ENCODE peak calls at places on chromosomes 4 and X, in five cellular contexts. One of them, this sample, is unnamed.

GRCh38 chr4:3479358-3480101 is 16.4 kb downstream of the DOK7 start:
- DNase-seq in SK-N-SH: no peak
- DNase-seq in HepG2: no peak
- DNase-seq in K562: no peak
- DNase-seq in GM12878: no peak
- DNase-seq in this sample: no peak

GRCh38 chr4:88963817-88964216 is 93.2 kb downstream of the FAM13A start:
- DNase-seq in GM12878: no peak
- DNase-seq in K562: no peak
- DNase-seq in HepG2: no peak
- DNase-seq in SK-N-SH: no peak
- DNase-seq in this sample: peak

GRCh38 chr4:77062856-77063255 is 12.9 kb downstream of the CCNI start:
- DNase-seq in K562: no peak
- DNase-seq in SK-N-SH: no peak
- DNase-seq in GM12878: no peak
- DNase-seq in HepG2: no peak
- DNase-seq in this sample: no peak

GRCh38 chrX:135421932-135422809 is at the start of gene SMIM10L2A:
- DNase-seq in HepG2: no peak
- DNase-seq in GM12878: no peak
- DNase-seq in SK-N-SH: peak
- DNase-seq in K562: no peak
- DNase-seq in this sample: no peak

GRCh38 chr4:13162886-13163285 is 321.3 kb downstream of the RAB28 start:
- DNase-seq in HepG2: no peak
- DNase-seq in K562: no peak
- DNase-seq in GM12878: no peak
- DNase-seq in SK-N-SH: no peak
- DNase-seq in this sample: no peak

GRCh38 chr4:154465085-154465484 is 26.5 kb downstream of the DCHS2 start:
- DNase-seq in HepG2: no peak
- DNase-seq in SK-N-SH: no peak
- DNase-seq in K562: peak
- DNase-seq in GM12878: no peak
- DNase-seq in this sample: no peak

GRCh38 chr4:3202836-3203820 is 45.8 kb upstream of the MSANTD1 start:
- DNase-seq in SK-N-SH: no peak
- DNase-seq in HepG2: peak
- DNase-seq in K562: no peak
- DNase-seq in GM12878: no peak
- DNase-seq in this sample: no peak

GRCh38 chr4:76723916-76724315 is 174.0 kb downstream of the SOWAHB start:
- DNase-seq in HepG2: no peak
- DNase-seq in SK-N-SH: no peak
- DNase-seq in GM12878: no peak
- DNase-seq in K562: no peak
- DNase-seq in this sample: peak

GRCh38 chr4:101366331-101366730 is 19.0 kb upstream of the PPP3CA start:
- DNase-seq in K562: no peak
- DNase-seq in HepG2: no peak
- DNase-seq in GM12878: no peak
- DNase-seq in SK-N-SH: no peak
- DNase-seq in this sample: no peak

GRCh38 chr4:188113156-188113555 is 3.8 kb upstream of the TRIML2 start:
- DNase-seq in SK-N-SH: no peak
- DNase-seq in K562: no peak
- DNase-seq in HepG2: no peak
- DNase-seq in GM12878: no peak
- DNase-seq in this sample: no peak

GRCh38 chr4:71907782-71908181 is 123.9 kb upstream of the GC start:
- DNase-seq in SK-N-SH: no peak
- DNase-seq in HepG2: no peak
- DNase-seq in GM12878: no peak
- DNase-seq in K562: no peak
- DNase-seq in this sample: no peak

GRCh38 chrX:71164071-71164470 is 19.4 kb downstream of the NLGN3 start:
- DNase-seq in GM12878: no peak
- DNase-seq in K562: no peak
- DNase-seq in HepG2: no peak
- DNase-seq in SK-N-SH: no peak
- DNase-seq in this sample: no peak

GRCh38 chr4:102500371-102501175 is 586 bp upstream of the NFKB1 start:
- DNase-seq in SK-N-SH: peak
- DNase-seq in K562: peak
- DNase-seq in HepG2: peak
- DNase-seq in GM12878: no peak
- DNase-seq in this sample: peak

GRCh38 chrX:136767104-136767941 is 13.4 kb downstream of the ARHGEF6 start:
- DNase-seq in GM12878: no peak
- DNase-seq in K562: peak
- DNase-seq in HepG2: peak
- DNase-seq in SK-N-SH: peak
- DNase-seq in this sample: peak

GRCh38 chr4:34723606-34724005 is 1520.7 kb downstream of the ARAP2 start:
- DNase-seq in SK-N-SH: no peak
- DNase-seq in K562: no peak
- DNase-seq in GM12878: no peak
- DNase-seq in HepG2: no peak
- DNase-seq in this sample: no peak

GRCh38 chr4:154329268-154329858 is 162.2 kb downstream of the DCHS2 start:
- DNase-seq in GM12878: no peak
- DNase-seq in K562: peak
- DNase-seq in SK-N-SH: no peak
- DNase-seq in HepG2: peak
- DNase-seq in this sample: no peak

GRCh38 chr4:67581913-67582312 is 23.4 kb downstream of the STAP1 start:
- DNase-seq in SK-N-SH: no peak
- DNase-seq in K562: no peak
- DNase-seq in GM12878: no peak
- DNase-seq in HepG2: no peak
- DNase-seq in this sample: no peak

GRCh38 chrX:56928546-56928945 is 66.8 kb downstream of the SPIN3 start:
- DNase-seq in SK-N-SH: no peak
- DNase-seq in GM12878: no peak
- DNase-seq in K562: no peak
- DNase-seq in HepG2: no peak
- DNase-seq in this sample: no peak

GRCh38 chrX:46211079-46211478 is 334.1 kb downstream of the ZNF674 start:
- DNase-seq in K562: no peak
- DNase-seq in HepG2: no peak
- DNase-seq in GM12878: no peak
- DNase-seq in SK-N-SH: no peak
- DNase-seq in this sample: no peak

DNA sequence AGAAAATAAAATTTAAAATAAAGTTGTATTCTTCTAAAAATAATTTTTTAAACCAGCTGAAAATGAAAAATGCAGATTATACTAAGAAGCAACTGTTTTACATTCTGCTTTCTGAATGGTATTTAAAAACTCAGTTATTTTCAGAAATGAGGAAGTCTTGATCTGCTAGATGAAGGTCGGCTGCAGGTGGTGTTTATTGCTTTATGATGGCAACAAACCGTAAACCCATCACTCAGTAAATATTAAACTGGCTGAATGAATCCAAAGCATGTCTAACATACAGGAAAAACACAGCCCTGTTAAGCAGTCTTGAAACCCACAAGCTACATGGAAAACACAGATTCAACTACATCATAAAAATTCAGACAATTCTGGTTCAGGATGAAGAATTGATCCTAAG is 29.3 kb downstream of the DYNLT3 start:
- DNase-seq in HepG2: no peak
- DNase-seq in K562: no peak
- DNase-seq in SK-N-SH: no peak
- DNase-seq in GM12878: no peak
- DNase-seq in this sample: no peak
- TF ChIP-seq REST in HepG2: no peak
- TF ChIP-seq REST in K562: no peak
- TF ChIP-seq REST in SK-N-SH: no peak
- TF ChIP-seq REST in GM12878: no peak
- TF ChIP-seq REST in this sample: no peak

DNA sequence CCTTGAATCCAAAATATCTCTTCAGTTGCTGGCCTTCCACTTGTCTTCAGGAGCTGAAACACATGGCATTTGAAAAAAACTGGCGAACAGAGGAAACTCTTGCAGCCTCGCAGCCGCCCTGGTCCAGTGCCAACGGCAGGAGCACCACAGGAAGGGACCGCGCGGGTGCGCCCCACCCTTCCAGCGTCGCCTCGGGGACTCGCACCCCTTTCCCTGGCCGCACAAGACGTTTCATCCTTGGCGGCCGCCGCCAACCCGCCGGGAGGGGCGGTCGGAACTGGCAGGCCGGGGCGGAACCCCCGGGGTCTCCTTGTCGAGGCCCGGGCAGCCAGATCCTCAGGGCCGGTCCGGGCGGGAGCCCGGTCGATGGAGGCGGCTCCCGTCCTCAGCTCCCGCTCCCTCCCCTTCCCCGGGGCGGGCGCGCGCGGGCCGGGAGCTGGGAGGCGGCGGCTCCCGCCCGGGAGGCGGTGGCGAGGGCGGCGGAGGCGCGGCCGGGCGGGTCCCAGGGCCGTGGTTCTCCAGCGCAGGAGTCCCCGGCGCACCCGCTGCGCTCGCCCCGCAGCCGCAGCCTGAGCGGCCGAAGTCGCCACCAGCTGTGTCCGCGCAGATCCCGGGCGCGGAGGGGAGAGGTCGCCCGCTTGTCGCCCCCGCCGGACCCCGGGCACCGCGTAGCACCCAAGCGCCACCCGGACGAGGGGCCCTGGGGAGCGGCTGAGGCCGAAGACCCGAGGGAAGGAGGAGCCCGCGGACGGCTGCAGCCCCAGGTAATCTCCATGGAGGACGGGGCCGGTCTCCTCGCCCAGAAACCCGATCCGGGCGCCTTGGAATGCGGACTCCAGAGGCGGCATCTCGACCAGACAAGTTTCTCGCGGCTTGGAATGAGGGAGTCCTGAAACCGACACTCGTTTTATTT is 882 bp upstream of the NDST3 start:
- DNase-seq in SK-N-SH: peak
- DNase-seq in GM12878: no peak
- DNase-seq in K562: no peak
- DNase-seq in HepG2: no peak
- DNase-seq in this sample: peak
- TF ChIP-seq SMC3 in SK-N-SH: no peak
- TF ChIP-seq SMC3 in GM12878: no peak
- TF ChIP-seq SMC3 in K562: no peak
- TF ChIP-seq SMC3 in HepG2: no peak
- TF ChIP-seq SMC3 in this sample: no peak

GRCh38 chr4:40562681-40563080 is 67.0 kb downstream of the RBM47 start:
- DNase-seq in HepG2: no peak
- DNase-seq in GM12878: no peak
- DNase-seq in K562: no peak
- DNase-seq in SK-N-SH: no peak
- DNase-seq in this sample: no peak
- TF ChIP-seq REST in HepG2: no peak
- TF ChIP-seq REST in GM12878: no peak
- TF ChIP-seq REST in K562: no peak
- TF ChIP-seq REST in SK-N-SH: no peak
- TF ChIP-seq REST in this sample: no peak

GRCh38 chrX:151754641-151755215 is 20.2 kb downstream of the CNGA2 start:
- DNase-seq in SK-N-SH: no peak
- DNase-seq in HepG2: no peak
- DNase-seq in GM12878: no peak
- DNase-seq in K562: no peak
- DNase-seq in this sample: no peak
- TF ChIP-seq SMC3 in SK-N-SH: no peak
- TF ChIP-seq SMC3 in HepG2: no peak
- TF ChIP-seq SMC3 in GM12878: no peak
- TF ChIP-seq SMC3 in K562: no peak
- TF ChIP-seq SMC3 in this sample: no peak

DNA sequence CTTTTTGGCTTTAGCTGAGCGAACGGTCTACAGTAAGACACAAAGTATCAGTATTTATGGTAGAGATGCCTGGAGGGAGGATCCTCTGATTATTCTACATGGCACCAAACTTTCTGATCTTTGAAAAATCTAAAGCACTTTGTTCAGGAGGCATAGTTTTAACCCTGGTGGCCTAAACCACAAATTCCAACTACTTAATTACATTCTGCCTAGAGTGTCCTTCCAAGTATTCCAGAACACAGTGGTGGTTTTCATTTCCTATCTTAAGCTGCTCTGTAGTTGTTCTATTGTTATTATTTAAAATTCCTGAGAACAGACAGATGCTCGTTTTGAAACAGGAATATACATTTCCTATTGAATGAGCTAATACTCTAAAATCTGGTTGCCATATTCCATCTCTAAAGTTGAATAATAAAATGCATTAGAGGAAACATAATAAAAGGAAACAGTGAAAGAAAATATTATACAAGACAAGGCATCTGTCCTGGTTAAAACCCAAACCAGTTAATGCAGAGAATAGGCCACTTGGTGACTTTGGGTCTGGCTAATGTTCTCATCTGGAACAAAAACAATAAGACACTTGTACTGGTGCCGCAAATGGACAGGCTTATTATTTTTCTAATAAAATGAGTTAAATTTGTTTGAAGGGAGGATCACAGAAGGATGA is 657.4 kb downstream of the SPRY1 start:
- DNase-seq in K562: no peak
- DNase-seq in GM12878: no peak
- DNase-seq in SK-N-SH: no peak
- DNase-seq in HepG2: no peak
- DNase-seq in this sample: no peak
- TF ChIP-seq REST in K562: no peak
- TF ChIP-seq REST in GM12878: no peak
- TF ChIP-seq REST in SK-N-SH: no peak
- TF ChIP-seq REST in HepG2: no peak
- TF ChIP-seq REST in this sample: no peak

GRCh38 chr4:119099227-119099910 is 36.3 kb upstream of the MYOZ2 start:
- DNase-seq in HepG2: no peak
- DNase-seq in SK-N-SH: peak
- DNase-seq in K562: no peak
- DNase-seq in GM12878: no peak
- DNase-seq in this sample: no peak

GRCh38 chr4:119098306-119098705 is 37.3 kb upstream of the MYOZ2 start:
- DNase-seq in HepG2: no peak
- DNase-seq in SK-N-SH: no peak
- DNase-seq in K562: no peak
- DNase-seq in GM12878: no peak
- DNase-seq in this sample: no peak

GRCh38 chr4:119100640-119101039 is 35.0 kb upstream of the MYOZ2 start:
- DNase-seq in K562: no peak
- DNase-seq in HepG2: no peak
- DNase-seq in SK-N-SH: no peak
- DNase-seq in GM12878: no peak
- DNase-seq in this sample: no peak

GRCh38 chr4:119093042-119093827 is 42.4 kb upstream of the MYOZ2 start:
- DNase-seq in HepG2: no peak
- DNase-seq in K562: no peak
- DNase-seq in GM12878: no peak
- DNase-seq in SK-N-SH: no peak
- DNase-seq in this sample: peak

GRCh38 chr4:119097282-119097900 is 38.2 kb upstream of the MYOZ2 start:
- DNase-seq in K562: no peak
- DNase-seq in HepG2: no peak
- DNase-seq in SK-N-SH: no peak
- DNase-seq in GM12878: no peak
- DNase-seq in this sample: no peak
- TF ChIP-seq SMC3 in K562: no peak
- TF ChIP-seq SMC3 in HepG2: no peak
- TF ChIP-seq SMC3 in SK-N-SH: no peak
- TF ChIP-seq SMC3 in GM12878: no peak
- TF ChIP-seq SMC3 in this sample: no peak